ENCODE peak calls at places on chromosomes 6 and 20, in four cellular contexts. W, G, Y and D are unnamed samples.

GRCh38 chr6:31575952-31576684 is 753 bp downstream of the TNF start:
- DNase-seq in Y (no peak), G (no peak), W (no peak), D (no peak)

GRCh38 chr20:57397004-57397692 is 6.0 kb downstream of the RBM38 start:
- DNase-seq in Y (no peak), G (no peak), W (no peak), D (no peak)

GRCh38 chr20:1938464-1939269 is 43.5 kb downstream of the SIRPA start:
- DNase-seq in W (no peak), Y (no peak), G (no peak), D (no peak)

GRCh38 chr6:41122373-41122772 is 31.8 kb downstream of the TREML1 start:
- DNase-seq in G (peak; percentile 36), Y (no peak), W (no peak), D (no peak)

GRCh38 chr6:7413151-7413823 is 23.7 kb downstream of the RIOK1 start:
- DNase-seq in Y (no peak), G (no peak), W (no peak), D (no peak)

GRCh38 chr6:169975286-169975685 is 223.9 kb downstream of the ERMARD start:
- DNase-seq in Y (no peak), W (peak; percentile 2), G (no peak), D (no peak)

GRCh38 chr20:4026093-4026601 is 10.8 kb upstream of the RNF24 start:
- DNase-seq in G (peak; percentile 85), W (peak; percentile 31), Y (no peak), D (no peak)

GRCh38 chr20:51306521-51307358 is 235.8 kb downstream of the NFATC2 start:
- DNase-seq in G (peak; percentile 73), W (peak; percentile 80), Y (peak; percentile 46), D (peak; percentile 80)

GRCh38 chr6:113825776-113826175 is 31.4 kb upstream of the MARCKS start:
- DNase-seq in Y (peak; percentile 80), W (peak; percentile 87), G (peak; percentile 87), D (peak; percentile 96)

GRCh38 chr6:145112711-145113148 is 622.6 kb downstream of the EPM2A start:
- DNase-seq in G (peak; percentile 38), Y (no peak), W (no peak), D (no peak)

GRCh38 chr6:53437557-53438202 is 88.9 kb upstream of the ELOVL5 start:
- DNase-seq in Y (no peak), G (peak; percentile 87), W (no peak), D (no peak)

GRCh38 chr6:82248233-82248735 is 740 bp upstream of the IBTK start:
- DNase-seq in Y (no peak), G (peak; percentile 64), W (no peak), D (no peak)

GRCh38 chr6:46172176-46172575 is 1.4 kb upstream of the ENPP5 start:
- DNase-seq in G (no peak), Y (no peak), W (no peak), D (no peak)